ENCODE peak calls at places on chromosomes 3 and 15, in ten cellular contexts. T is GM06990; G is tibial artery; A is A549; Z is neural crest cell; L is activated CD4-positive, alpha-beta T cell treated with anti-CD3 and anti-CD28 coated beads, Interleukin-2, amount 50 U/mL, for 1 hour; N is gastrocnemius medialis; F is WTC11; M is NCI-H1092 treated with DMSO at 0.1 percent for 48 hours; P is activated T-cell treated with anti-CD3 and anti-CD28 coated beads for 24 hours. R is an unnamed sample.

GRCh38 chr15:89095556-89095955 is 7.3 kb downstream of the ABHD2 start:
- DNase-seq in T (no peak), G (no peak), A (no peak), Z (no peak), L (no peak), N (no peak), F (no peak), M (no peak), P (no peak), R (no peak)

GRCh38 chr15:68817304-68818087 is 3.2 kb downstream of the ANP32A start:
- DNase-seq in T (peak), G (peak), A (peak), Z (peak), L (peak), N (peak), F (peak), M (peak), P (peak), R (peak)

GRCh38 chr3:35383719-35384555 is 255.4 kb upstream of the ARPP21 start:
- DNase-seq in T (no peak), G (no peak), A (peak), Z (no peak), L (no peak), N (no peak), F (no peak), M (peak), P (no peak), R (no peak)

GRCh38 chr15:64144565-64145281 is 6.8 kb upstream of the SNX22 start:
- DNase-seq in T (peak), G (no peak), A (no peak), Z (no peak), L (no peak), N (no peak), F (no peak), M (no peak), P (no peak), R (no peak)

GRCh38 chr3:156553705-156554356 is 1.1 kb downstream of the SSR3 start:
- DNase-seq in T (no peak), G (no peak), A (no peak), Z (no peak), L (no peak), N (no peak), F (no peak), M (no peak), P (no peak), R (no peak)

GRCh38 chr3:46709147-46709654 is 8.0 kb downstream of the TMIE start:
- DNase-seq in T (no peak), G (peak), A (no peak), Z (no peak), L (no peak), N (no peak), F (no peak), M (no peak), P (no peak), R (no peak)

GRCh38 chr3:104244680-104245079 is 1122.0 kb upstream of the ALCAM start:
- DNase-seq in T (no peak), G (no peak), A (no peak), Z (no peak), L (no peak), N (no peak), F (no peak), M (no peak), P (no peak), R (no peak)

GRCh38 chr15:33670567-33670966 is 297.7 kb upstream of the CHRM5 start:
- DNase-seq in T (no peak), G (no peak), A (no peak), Z (no peak), L (no peak), N (no peak), F (no peak), M (no peak), P (no peak), R (no peak)

GRCh38 chr3:194471863-194472262 is 14.9 kb downstream of the ATP13A3 start:
- DNase-seq in T (no peak), G (no peak), A (no peak), Z (no peak), L (no peak), N (no peak), F (no peak), M (no peak), P (no peak), R (no peak)

GRCh38 chr15:51768018-51768417 is 16.6 kb downstream of the TMOD2 start:
- DNase-seq in T (no peak), G (no peak), A (no peak), Z (no peak), L (no peak), N (no peak), F (no peak), M (no peak), P (no peak), R (no peak)

GRCh38 chr15:68295430-68295829 is 17.9 kb downstream of the FEM1B start:
- DNase-seq in T (no peak), G (no peak), A (no peak), Z (no peak), L (no peak), N (no peak), F (no peak), M (no peak), P (no peak), R (no peak)

GRCh38 chr15:36896949-36897348 is 203.4 kb downstream of the MEIS2 start:
- DNase-seq in T (no peak), G (no peak), A (no peak), Z (no peak), L (no peak), N (no peak), F (no peak), M (no peak), P (no peak), R (peak)